ENCODE peak calls at places on chromosomes 5 and 9, in eight cellular contexts. N is fibroblast of the aortic adventitia; R is smooth muscle cell of the brain vasculature; M is lung microvascular endothelial cell; S is stimulated activated naive CD8-positive, alpha-beta T cell treated with anti-CD3 and anti-CD28 coated beads, Interleukin-15, amount 100 ng/mL, for 72 hours; I is lower lobe of right lung; Z is activated CD8-positive, alpha-beta memory T cell treated with anti-CD3 and anti-CD28 coated beads for 4 hours; V is fibroblast of mammary gland. G is an unnamed sample.

GRCh38 chr9:14215614-14216013 is 98.3 kb downstream of the NFIB start:
- DNase-seq in N (peak; percentile 80), R (no peak), M (peak; percentile 40), S (no peak), I (no peak), Z (no peak), V (peak; percentile 43), G (no peak)

GRCh38 chr9:115034801-115035200 is 83.2 kb downstream of the TNC start:
- DNase-seq in N (peak; percentile 93), R (no peak), M (no peak), S (no peak), I (no peak), Z (no peak), V (peak; percentile 85), G (no peak)

GRCh38 chr5:19886123-19886921 is 101.7 kb downstream of the CDH18 start:
- DNase-seq in N (peak; percentile 79), R (no peak), M (no peak), S (no peak), I (no peak), Z (no peak), V (peak; percentile 51), G (no peak)

GRCh38 chr5:57298985-57299491 is 125.2 kb downstream of the GPBP1 start:
- DNase-seq in N (peak; percentile 96), R (peak; percentile 72), M (peak; percentile 86), S (peak; percentile 73), I (no peak), Z (peak; percentile 13), V (peak; percentile 87), G (no peak)

GRCh38 chr5:177357459-177358332 is at the start of gene RGS14:
- DNase-seq in N (no peak), R (no peak), M (peak; percentile 83), S (peak; percentile 71), I (peak; percentile 77), Z (peak; percentile 44), V (no peak), G (no peak)

GRCh38 chr9:123033864-123034598 is 564 bp downstream of the GPR21 start:
- DNase-seq in N (no peak), R (no peak), M (no peak), S (no peak), I (no peak), Z (no peak), V (no peak), G (no peak)

GRCh38 chr5:77845273-77845646 is 69.1 kb upstream of the TBCA start:
- DNase-seq in N (no peak), R (no peak), M (no peak), S (no peak), I (no peak), Z (no peak), V (no peak), G (no peak)

GRCh38 chr5:158351485-158352140 is 492.7 kb upstream of the CLINT1 start:
- DNase-seq in N (no peak), R (no peak), M (no peak), S (no peak), I (no peak), Z (no peak), V (no peak), G (no peak)

GRCh38 chr5:118793091-118793490 is 195.3 kb downstream of the DTWD2 start:
- DNase-seq in N (no peak), R (no peak), M (no peak), S (no peak), I (no peak), Z (no peak), V (no peak), G (no peak)

GRCh38 chr5:72721844-72722243 is 94.6 kb upstream of the TNPO1 start:
- DNase-seq in N (no peak), R (no peak), M (no peak), S (no peak), I (no peak), Z (no peak), V (no peak), G (no peak)

GRCh38 chr5:44603496-44604272 is 205.1 kb upstream of the MRPS30 start:
- DNase-seq in N (no peak), R (no peak), M (no peak), S (no peak), I (no peak), Z (no peak), V (peak; percentile 13), G (peak; percentile 54)

GRCh38 chr5:163293836-163294235 is 143.6 kb upstream of the CCNG1 start:
- DNase-seq in N (no peak), R (no peak), M (no peak), S (no peak), I (no peak), Z (no peak), V (no peak), G (no peak)

GRCh38 chr9:20476912-20477311 is 145.4 kb downstream of the MLLT3 start:
- DNase-seq in N (peak; percentile 71), R (no peak), M (peak; percentile 41), S (no peak), I (no peak), Z (no peak), V (no peak), G (no peak)

GRCh38 chr5:137498301-137498735 is 808 bp downstream of the SPOCK1 start:
- DNase-seq in N (peak; percentile 32), R (no peak), M (peak; percentile 14), S (no peak), I (no peak), Z (no peak), V (peak; percentile 19), G (no peak)

GRCh38 chr9:120742951-120743416 is 28.7 kb upstream of the MEGF9 start:
- DNase-seq in N (peak; percentile 40), R (no peak), M (peak; percentile 67), S (no peak), I (no peak), Z (no peak), V (peak; percentile 50), G (no peak)

GRCh38 chr5:16547200-16547842 is 69.5 kb downstream of the RETREG1 start:
- DNase-seq in N (peak; percentile 14), R (no peak), M (no peak), S (no peak), I (no peak), Z (no peak), V (no peak), G (no peak)

GRCh38 chr5:60066502-60066901 is 173.0 kb upstream of the PDE4D start:
- DNase-seq in N (no peak), R (no peak), M (no peak), S (no peak), I (no peak), Z (no peak), V (peak; percentile 1), G (no peak)

GRCh38 chr5:102718819-102719218 is 36.3 kb upstream of the PAM start:
- DNase-seq in N (peak; percentile 34), R (no peak), M (peak; percentile 2), S (no peak), I (no peak), Z (no peak), V (peak; percentile 58), G (no peak)

GRCh38 chr9:20353931-20354652 is 268.2 kb downstream of the MLLT3 start:
- DNase-seq in N (peak; percentile 10), R (no peak), M (no peak), S (no peak), I (no peak), Z (no peak), V (peak; percentile 44), G (no peak)

GRCh38 chr9:96136992-96137665 is 164.8 kb downstream of the HSD17B3 start:
- DNase-seq in N (peak; percentile 51), R (peak; percentile 80), M (peak; percentile 58), S (no peak), I (peak; percentile 64), Z (no peak), V (peak; percentile 59), G (no peak)

GRCh38 chr5:115831163-115831768 is 10.1 kb downstream of the ATG12 start:
- DNase-seq in N (peak; percentile 61), R (no peak), M (peak; percentile 45), S (no peak), I (no peak), Z (no peak), V (peak; percentile 57), G (no peak)

GRCh38 chr5:132387649-132388117 is 18.2 kb downstream of the SLC22A5 start:
- DNase-seq in N (peak; percentile 99), R (peak; percentile 95), M (peak; percentile 97), S (no peak), I (peak; percentile 65), Z (no peak), V (peak; percentile 99), G (no peak)